ENCODE peak calls at places on chromosomes 3 and 15, in four cellular contexts. P is HepG2, N is K562, I is H1. A is an unnamed sample.

GRCh38 chr3:4748701-4749378 is 230.4 kb upstream of the BHLHE40 start:
- DNase-seq in N (no peak), I (no peak), P (peak), A (no peak)

GRCh38 chr3:195542691-195543641 is at the start of gene PPP1R2:
- DNase-seq in I (peak), N (peak), P (peak), A (peak)

GRCh38 chr3:31908391-31909097 is 72.5 kb downstream of the OSBPL10 start:
- DNase-seq in I (no peak), N (no peak), P (peak), A (peak)

GRCh38 chr3:123499316-123499715 is 50.4 kb upstream of the ADCY5 start:
- DNase-seq in N (no peak), I (no peak), P (no peak), A (no peak)

GRCh38 chr3:5038243-5038642 is 59.0 kb downstream of the BHLHE40 start:
- DNase-seq in P (no peak), I (no peak), N (no peak), A (no peak)

GRCh38 chr3:81744366-81744765 is 17.1 kb downstream of the GBE1 start:
- DNase-seq in I (no peak), P (peak), N (peak), A (peak)

GRCh38 chr3:37609711-37610110 is 252.0 kb upstream of the CTDSPL start:
- DNase-seq in I (no peak), N (no peak), P (no peak), A (no peak)

GRCh38 chr3:166554006-166554405 is 716.8 kb upstream of the BCHE start:
- DNase-seq in P (no peak), N (no peak), I (no peak), A (no peak)

GRCh38 chr3:47163023-47163989 is 607 bp downstream of the SETD2 start:
- DNase-seq in N (peak), P (peak), I (no peak), A (no peak)

GRCh38 chr3:114608293-114608692 is 314.5 kb downstream of the TIGIT start:
- DNase-seq in P (no peak), I (no peak), N (no peak), A (peak)

GRCh38 chr15:66619152-66619903 is 53.5 kb upstream of the LCTL start:
- DNase-seq in P (peak), N (peak), I (peak), A (peak)

GRCh38 chr3:98730338-98730737 is 32.8 kb upstream of the ST3GAL6 start:
- DNase-seq in I (no peak), N (no peak), P (no peak), A (no peak)

GRCh38 chr3:34254285-34254684 is 455.9 kb downstream of the PDCD6IP start:
- DNase-seq in P (no peak), N (no peak), I (no peak), A (no peak)

GRCh38 chr3:4524423-4524769 is 31.2 kb downstream of the ITPR1 start:
- DNase-seq in N (peak), P (peak), I (no peak), A (no peak)

GRCh38 chr15:45399381-45400212 is 21.3 kb upstream of the GATM start:
- DNase-seq in N (peak), P (peak), I (no peak), A (peak)

GRCh38 chr3:70840106-70840870 is 527.9 kb upstream of the MDFIC2 start:
- DNase-seq in I (no peak), N (no peak), P (no peak), A (no peak)

GRCh38 chr3:12025584-12025983 is 21.4 kb downstream of the SYN2 start:
- DNase-seq in N (no peak), P (no peak), I (no peak), A (no peak)

GRCh38 chr3:81395739-81396138 is 365.7 kb downstream of the GBE1 start:
- DNase-seq in N (peak), I (peak), P (peak), A (no peak)

GRCh38 chr3:194245975-194246561 is 105.1 kb downstream of the CPN2 start:
- DNase-seq in I (no peak), N (peak), P (no peak), A (no peak)

GRCh38 chr3:155556531-155556930 is 188.3 kb downstream of the PLCH1 start:
- DNase-seq in I (no peak), N (no peak), P (no peak), A (no peak)

GRCh38 chr3:134342269-134342668 is 32.0 kb downstream of the AMOTL2 start:
- DNase-seq in I (no peak), N (no peak), P (no peak), A (no peak)

GRCh38 chr3:46871222-46871621 is 6.3 kb upstream of the PTH1R start:
- DNase-seq in P (no peak), N (no peak), I (no peak), A (no peak)

GRCh38 chr3:60064210-60065178 is 1014.7 kb upstream of the CFAP20DC start:
- DNase-seq in P (no peak), I (no peak), N (peak), A (no peak)

GRCh38 chr3:136860541-136860940 is 1.5 kb upstream of the NCK1 start:
- DNase-seq in P (no peak), I (no peak), N (peak), A (no peak)

GRCh38 chr3:168493412-168494205 is 397.9 kb upstream of the GOLIM4 start:
- DNase-seq in N (no peak), P (no peak), I (no peak), A (no peak)

DNA sequence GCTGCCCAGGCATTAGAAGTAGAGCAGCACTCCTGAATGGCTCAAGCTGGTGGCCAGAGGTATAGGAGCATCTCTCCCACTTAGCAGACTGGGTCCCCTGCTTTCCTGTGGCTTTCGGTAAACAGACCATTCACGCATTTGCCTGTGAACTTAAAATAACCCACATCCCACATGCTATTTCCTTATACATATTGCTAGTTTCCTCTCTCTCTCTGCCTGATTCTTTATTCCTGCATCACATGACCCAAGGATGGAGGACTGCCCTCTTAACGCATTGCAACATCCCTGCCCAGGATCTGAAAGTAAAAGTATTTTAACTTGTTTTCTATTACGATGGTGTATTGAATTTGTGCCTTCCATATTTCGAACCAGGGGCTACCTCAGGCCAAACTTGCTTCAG is 43.4 kb upstream of the NLGN1 start:
- DNase-seq in I (no peak), N (no peak), P (no peak), A (no peak)
- TF ChIP-seq PHF8 in I (no peak), N (no peak), P (no peak), A (no peak)

DNA sequence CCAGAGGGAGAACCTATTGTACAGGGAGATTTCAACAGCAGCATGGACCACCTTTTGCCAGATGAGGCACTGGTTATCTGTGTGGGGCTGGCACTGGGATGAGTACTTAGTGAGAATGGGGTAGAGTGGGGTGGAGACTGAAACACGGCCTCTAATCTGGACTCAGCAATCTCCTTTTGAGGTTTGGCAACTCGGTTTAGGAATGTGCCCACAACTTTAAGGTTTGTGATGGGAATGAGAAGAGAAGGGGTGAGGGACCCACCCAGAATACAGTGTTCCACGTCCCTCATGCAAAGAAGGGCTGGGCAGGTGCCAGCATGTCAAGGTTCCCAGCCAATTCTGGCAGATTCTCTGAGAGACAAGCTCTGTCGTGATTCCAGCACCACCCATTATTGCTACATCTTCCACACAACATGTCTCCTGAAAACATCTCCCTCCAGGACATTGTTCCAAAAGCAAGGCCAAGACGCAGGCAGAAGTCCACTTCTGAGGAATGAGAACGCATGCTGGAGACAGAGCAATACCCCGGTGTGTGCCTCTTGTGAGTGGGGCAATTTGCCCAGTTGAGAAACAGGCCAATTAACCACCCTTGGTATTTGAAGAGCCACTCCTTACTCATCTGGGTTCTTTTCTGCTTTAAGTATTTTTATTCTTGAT is 37.5 kb upstream of the CCR4 start:
- DNase-seq in N (no peak), P (no peak), I (no peak), A (no peak)
- TF ChIP-seq POLR2A in N (no peak), P (no peak), I (no peak), A (no peak)

DNA sequence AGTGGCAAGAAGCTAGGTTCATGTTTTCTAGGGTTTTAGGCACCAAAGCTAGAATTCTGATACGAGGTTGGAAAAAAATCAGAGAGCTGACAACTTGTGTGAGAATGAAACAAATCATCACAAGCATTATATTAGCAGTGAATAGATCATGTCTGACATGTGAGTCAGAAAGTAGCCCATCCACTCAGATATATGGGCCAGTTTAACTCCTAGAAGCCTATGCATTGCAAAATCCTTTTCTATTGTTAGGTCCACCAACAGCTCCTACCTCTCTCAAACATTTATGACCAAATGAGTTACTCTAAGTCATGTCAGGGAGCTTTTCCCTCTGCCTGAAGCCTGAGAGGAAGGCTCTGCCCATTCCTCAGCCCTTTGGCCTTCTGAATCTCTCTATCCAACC is 44.0 kb downstream of the KBTBD12 start:
- DNase-seq in N (no peak), I (no peak), P (no peak), A (no peak)
- TF ChIP-seq CTCF in N (no peak), I (no peak), P (no peak), A (no peak)

GRCh38 chr15:42404461-42405235 is 45.3 kb downstream of the CAPN3 start:
- DNase-seq in P (peak), N (no peak), I (no peak), A (no peak)
- TF ChIP-seq PHF8 in P (no peak), N (no peak), I (no peak), A (no peak)

DNA sequence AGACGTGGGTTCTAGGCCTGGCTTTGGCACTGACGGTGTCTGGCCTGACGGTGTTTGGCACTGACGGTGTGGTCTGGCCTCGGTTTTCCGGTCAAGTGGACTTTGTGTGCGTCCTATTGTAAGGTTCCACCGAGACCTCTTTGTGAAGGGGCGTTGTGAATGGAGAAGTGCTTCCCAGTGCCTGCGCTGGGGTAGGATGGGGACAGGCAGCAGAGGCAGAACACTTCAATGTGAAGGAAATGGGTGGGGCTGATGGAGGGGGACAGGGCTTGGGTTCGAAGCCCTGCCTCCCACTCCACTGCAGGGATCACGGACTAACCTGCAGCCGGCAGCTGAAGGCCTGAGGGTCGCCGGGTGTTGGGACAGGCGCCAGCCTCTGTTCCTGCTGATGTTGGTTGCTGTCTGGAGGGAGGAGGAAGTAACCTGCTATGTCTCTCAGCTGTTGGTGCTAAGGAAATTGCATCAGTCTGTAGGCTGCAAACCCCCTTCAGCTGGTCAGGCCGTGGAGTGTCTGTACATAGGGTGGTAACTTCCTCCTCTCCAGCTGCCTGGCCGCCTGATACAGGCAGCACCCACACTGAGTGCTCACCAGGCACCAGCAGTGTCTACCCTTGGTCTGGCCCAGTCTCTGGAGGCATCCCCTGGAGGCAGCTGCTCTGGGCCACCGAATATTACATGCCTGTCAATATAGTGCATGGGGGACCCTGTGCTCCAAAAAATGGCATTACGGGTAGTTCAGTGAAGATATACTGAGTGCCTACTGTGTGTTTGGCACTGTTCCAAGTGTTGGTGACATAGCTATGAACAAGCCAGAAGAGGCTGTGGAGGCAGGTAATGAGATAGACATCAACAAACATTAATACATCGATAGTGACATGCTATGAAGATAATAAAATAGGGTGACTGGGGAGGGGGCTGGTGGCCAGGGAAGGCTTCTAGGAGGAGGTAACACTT is 1.1 kb downstream of the TM6SF1 start:
- DNase-seq in N (peak), I (no peak), P (no peak), A (peak)
- TF ChIP-seq POLR2A in N (no peak), I (no peak), P (no peak), A (no peak)

DNA sequence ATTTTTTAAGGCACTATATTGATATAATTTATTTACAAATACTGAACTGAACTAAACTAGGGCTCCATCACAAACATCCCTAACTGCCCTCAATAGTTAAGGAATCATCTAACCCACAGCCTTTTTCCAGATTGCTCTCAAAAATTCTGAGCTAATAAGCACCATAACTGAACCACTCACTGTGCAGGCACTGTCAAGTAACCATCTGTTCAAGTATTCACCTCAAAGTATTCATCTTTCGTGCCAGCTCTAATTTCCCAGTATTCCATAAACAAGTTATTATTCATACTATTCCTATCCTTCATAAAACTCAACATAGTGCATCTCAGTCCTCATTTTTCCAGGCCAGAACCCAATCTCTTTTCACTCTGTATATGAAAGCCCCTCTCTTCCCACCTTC is 41.1 kb downstream of the THBS1 start:
- DNase-seq in I (no peak), N (no peak), P (no peak), A (no peak)
- TF ChIP-seq CTCF in I (no peak), N (no peak), P (no peak), A (no peak)

DNA sequence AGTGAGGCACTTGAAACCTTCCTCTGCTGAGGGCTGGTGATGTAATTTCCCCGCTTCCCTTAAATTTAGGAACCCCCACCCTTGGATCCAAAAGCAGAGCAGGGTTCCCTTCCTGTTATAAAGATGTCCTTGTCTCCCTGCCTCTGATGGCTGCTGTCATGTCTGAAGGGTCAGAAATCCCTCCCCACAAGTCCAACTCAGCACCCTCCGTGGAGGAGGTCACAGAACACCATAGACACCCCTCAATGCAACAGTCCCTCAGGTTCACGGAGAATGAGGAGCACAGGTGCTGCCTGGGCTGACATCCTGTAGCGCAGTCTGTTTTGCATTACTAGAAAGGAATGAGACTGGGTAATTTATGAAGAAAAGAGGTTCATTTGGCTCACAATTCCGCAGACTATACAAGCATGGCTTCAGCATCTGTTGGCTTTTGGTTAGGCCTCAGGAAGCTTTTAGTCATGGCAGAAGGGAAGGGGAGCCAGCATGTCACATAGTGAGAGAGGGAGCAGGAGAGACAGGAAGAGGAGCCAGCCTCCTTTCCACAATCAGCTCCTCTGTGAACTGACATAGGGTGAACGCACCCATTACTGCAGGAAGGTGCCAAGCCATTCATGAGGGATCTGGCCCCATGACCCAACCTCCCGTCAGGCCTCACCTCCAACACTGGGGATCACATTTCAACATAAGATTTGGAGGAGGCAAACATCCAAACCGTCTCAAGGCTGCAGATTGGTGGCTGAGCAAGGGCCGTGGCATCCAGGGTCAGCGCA is 106.1 kb downstream of the LRRK1 start:
- DNase-seq in P (no peak), I (no peak), N (no peak), A (no peak)
- TF ChIP-seq PHF8 in P (no peak), I (no peak), N (no peak), A (no peak)

GRCh38 chr3:177135841-177136492 is 61.3 kb downstream of the TBL1XR1 start:
- DNase-seq in N (no peak), I (no peak), P (peak), A (peak)

GRCh38 chr3:177134811-177135210 is 62.5 kb downstream of the TBL1XR1 start:
- DNase-seq in N (no peak), P (no peak), I (no peak), A (no peak)

GRCh38 chr3:177131927-177132636 is 65.2 kb downstream of the TBL1XR1 start:
- DNase-seq in I (no peak), N (no peak), P (no peak), A (no peak)

GRCh38 chr3:177136715-177137114 is 60.6 kb downstream of the TBL1XR1 start:
- DNase-seq in P (no peak), I (no peak), N (no peak), A (no peak)

DNA sequence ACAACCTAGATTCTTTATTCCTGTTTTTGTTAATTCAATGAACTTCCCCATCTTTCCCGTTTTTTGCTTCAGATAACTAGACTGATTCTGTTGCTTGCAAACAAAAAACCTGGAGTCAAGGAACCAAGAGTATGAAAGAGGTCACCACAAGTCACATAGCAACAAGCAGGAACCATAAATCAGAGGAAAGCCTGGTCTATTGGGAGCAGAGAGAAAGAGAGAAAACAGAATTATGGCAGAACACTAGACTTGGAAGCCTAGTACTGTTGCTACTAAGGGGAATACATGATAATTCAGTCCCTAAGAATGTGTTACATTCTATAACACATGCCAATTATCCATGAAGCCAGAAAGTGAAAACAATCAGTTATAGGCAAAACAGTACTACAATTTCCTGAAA is 63.1 kb downstream of the TBL1XR1 start:
- DNase-seq in I (no peak), P (no peak), N (no peak), A (no peak)
- TF ChIP-seq POLR2A in I (no peak), P (no peak), N (no peak), A (no peak)

DNA sequence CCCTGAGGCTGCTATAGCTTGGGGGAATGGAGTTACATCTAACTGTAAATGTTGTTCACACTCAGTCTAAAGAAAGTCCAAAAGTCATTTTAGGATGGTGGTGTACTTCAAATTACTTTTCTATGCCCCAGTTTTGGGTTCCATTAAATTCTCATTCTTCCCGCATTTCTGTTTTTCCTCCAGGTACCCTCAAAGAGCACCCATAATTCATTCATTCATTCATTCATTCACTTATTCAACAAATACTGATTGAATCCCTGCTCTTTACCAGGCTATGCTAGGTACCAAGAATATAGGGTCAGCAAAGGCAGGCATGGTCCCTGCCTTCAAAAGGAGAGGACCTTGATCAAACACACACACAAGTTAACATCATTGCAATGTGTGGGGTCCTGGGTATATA is 76.1 kb downstream of the CCNL1 start:
- DNase-seq in N (no peak), I (no peak), P (no peak), A (no peak)
- TF ChIP-seq CTCF in N (no peak), I (no peak), P (no peak), A (no peak)

A was measured in A549.